ENCODE peak calls at places on chromosomes 7 and 10, in seven cellular contexts. V, T, E, H, C, U and B are unnamed samples.

GRCh38 chr10:52488606-52489485 is 174.8 kb downstream of the DKK1 start:
- DNase-seq in H (no peak), U (no peak), E (no peak), T (no peak), V (no peak), C (peak; percentile 61), B (no peak)

GRCh38 chr10:21831986-21832735 is 171.4 kb downstream of the DNAJC1 start:
- DNase-seq in U (no peak), V (no peak), H (no peak), E (no peak), T (no peak), C (peak; percentile 60), B (no peak)

GRCh38 chr10:83037653-83038052 is 1101.7 kb upstream of the GHITM start:
- DNase-seq in C (no peak), E (no peak), H (no peak), V (no peak), U (no peak), T (no peak), B (no peak)

GRCh38 chr7:149716007-149716931 is 57.1 kb downstream of the ZNF467 start:
- DNase-seq in V (no peak), U (no peak), C (peak; percentile 23), E (no peak), H (no peak), T (no peak), B (no peak)

GRCh38 chr7:158097511-158098124 is 490.0 kb downstream of the PTPRN2 start:
- DNase-seq in V (no peak), T (no peak), H (no peak), C (no peak), U (no peak), E (no peak), B (no peak)

GRCh38 chr10:72875250-72876055 is 18.1 kb upstream of the OIT3 start:
- DNase-seq in T (no peak), C (peak; percentile 43), H (no peak), U (no peak), V (no peak), E (peak; percentile 4), B (no peak)

GRCh38 chr7:127986581-127987461 is 44.4 kb downstream of the LRRC4 start:
- DNase-seq in C (peak; percentile 22), E (no peak), H (no peak), V (no peak), U (no peak), T (no peak), B (no peak)

GRCh38 chr7:130970196-130970595 is 236.2 kb upstream of the KLF14 start:
- DNase-seq in U (no peak), C (no peak), H (no peak), T (no peak), V (no peak), E (no peak), B (no peak)

GRCh38 chr10:125010362-125010761 is 68.4 kb downstream of the ZRANB1 start:
- DNase-seq in E (no peak), H (no peak), C (no peak), T (no peak), V (peak; percentile 2), U (no peak), B (no peak)

GRCh38 chr10:119449760-119450461 is 92.6 kb downstream of the RGS10 start:
- DNase-seq in V (no peak), T (peak; percentile 54), H (no peak), E (no peak), U (no peak), C (peak; percentile 59), B (no peak)

GRCh38 chr10:101771380-101771779 is 4.5 kb downstream of the FGF8 start:
- DNase-seq in H (no peak), E (no peak), T (no peak), V (no peak), C (no peak), U (no peak), B (no peak)

GRCh38 chr7:94382155-94382554 is 12.5 kb upstream of the COL1A2 start:
- DNase-seq in H (no peak), C (peak; percentile 69), V (no peak), U (no peak), E (no peak), T (no peak), B (no peak)

GRCh38 chr10:3959370-3960266 is 174.6 kb upstream of the KLF6 start:
- DNase-seq in H (no peak), C (no peak), E (no peak), V (no peak), U (no peak), T (no peak), B (no peak)

GRCh38 chr10:51006686-51007085 is 67.6 kb upstream of the PRKG1 start:
- DNase-seq in V (no peak), U (no peak), H (no peak), T (no peak), C (no peak), E (no peak), B (no peak)

GRCh38 chr7:18400726-18401125 is 94.8 kb upstream of the HDAC9 start:
- DNase-seq in T (no peak), E (no peak), H (no peak), U (no peak), C (peak; percentile 58), V (no peak), B (no peak)

GRCh38 chr10:109427421-109427820 is 495.9 kb downstream of the XPNPEP1 start:
- DNase-seq in T (no peak), E (no peak), U (no peak), H (no peak), V (no peak), C (peak; percentile 51), B (no peak)

GRCh38 chr10:119268871-119269506 is 61.6 kb downstream of the GRK5 start:
- DNase-seq in H (no peak), V (no peak), U (no peak), T (no peak), C (peak; percentile 45), E (no peak), B (no peak)

GRCh38 chr10:24617771-24618396 is 105.8 kb downstream of the ARHGAP21 start:
- DNase-seq in T (peak; percentile 58), V (no peak), C (peak; percentile 31), H (no peak), U (peak; percentile 58), E (no peak), B (peak; percentile 69)

GRCh38 chr7:115662676-115663075 is 367.9 kb downstream of the TFEC start:
- DNase-seq in V (no peak), E (no peak), T (no peak), H (no peak), C (peak; percentile 3), U (no peak), B (no peak)

GRCh38 chr10:29839826-29840515 is 205.2 kb upstream of the SVIL start:
- DNase-seq in T (peak; percentile 70), H (no peak), C (no peak), E (no peak), V (peak; percentile 68), U (no peak), B (no peak)

GRCh38 chr10:43407148-43407575 is 1.8 kb downstream of the HNRNPF start:
- DNase-seq in U (peak; percentile 37), E (no peak), H (no peak), C (peak; percentile 36), V (peak; percentile 50), T (peak; percentile 78), B (peak; percentile 70)

GRCh38 chr10:122725006-122725405 is 25.4 kb upstream of the C10orf120 start:
- DNase-seq in C (no peak), E (no peak), H (no peak), T (no peak), V (no peak), U (no peak), B (no peak)

GRCh38 chr10:27857616-27858015 is 112.0 kb upstream of the MKX start:
- DNase-seq in C (no peak), T (no peak), V (no peak), U (no peak), E (no peak), H (no peak), B (no peak)

GRCh38 chr7:143008007-143008901 is 18.7 kb downstream of the OR9A2 start:
- DNase-seq in E (peak; percentile 6), V (peak; percentile 79), T (peak; percentile 85), U (peak; percentile 89), C (peak; percentile 41), H (no peak), B (peak; percentile 88)

GRCh38 chr7:107029061-107029763 is 15.3 kb upstream of the PRKAR2B start:
- DNase-seq in C (peak; percentile 9), H (no peak), U (no peak), V (no peak), T (no peak), E (no peak), B (no peak)

GRCh38 chr7:20598479-20599419 is 16.7 kb upstream of the ABCB5 start:
- DNase-seq in C (peak; percentile 71), T (no peak), U (no peak), V (no peak), H (peak; percentile 37), E (peak; percentile 11), B (peak; percentile 9)

GRCh38 chr10:12949248-12949647 is 52.3 kb downstream of the CCDC3 start:
- DNase-seq in T (no peak), U (no peak), C (no peak), V (no peak), H (no peak), E (no peak), B (no peak)
- TF ChIP-seq CTCF in T (no peak), U (peak; percentile 21), C (no peak), V (no peak), H (peak; percentile 19), E (no peak), B (no peak)

DNA sequence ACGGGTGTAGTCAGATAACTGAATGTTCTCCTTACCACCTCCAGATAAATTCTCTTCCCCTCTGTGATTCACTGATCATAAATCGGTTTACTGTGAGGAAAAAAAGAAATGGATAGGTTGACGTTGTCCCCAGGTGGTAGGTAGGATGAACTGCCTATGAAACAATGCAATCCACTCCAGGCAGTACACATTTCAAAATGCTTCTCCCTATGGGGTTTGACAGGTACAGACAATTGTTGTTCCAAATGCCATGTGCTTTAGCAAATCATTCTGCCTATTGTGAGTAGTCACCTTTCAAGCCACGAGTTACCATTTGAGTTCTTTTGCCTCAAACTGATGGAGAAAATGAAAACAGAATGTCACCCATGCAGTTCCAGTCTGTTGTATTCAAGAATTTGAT is 21.8 kb downstream of the VIM start:
- DNase-seq in U (no peak), V (no peak), E (no peak), T (no peak), C (peak; percentile 34), H (no peak), B (no peak)
- TF ChIP-seq CTCF in U (peak; percentile 48), V (peak; percentile 21), E (peak; percentile 62), T (peak; percentile 12), C (peak; percentile 46), H (peak; percentile 45), B (peak; percentile 32)

GRCh38 chr7:151017953-151018420 is 6.3 kb downstream of the ATG9B start:
- DNase-seq in C (peak; percentile 25), U (peak; percentile 97), H (no peak), E (no peak), T (peak; percentile 79), V (peak; percentile 69), B (peak; percentile 97)
- TF ChIP-seq CTCF in C (peak; percentile 79), U (peak; percentile 94), H (peak; percentile 95), E (peak; percentile 90), T (peak; percentile 96), V (peak; percentile 92), B (peak; percentile 88)

DNA sequence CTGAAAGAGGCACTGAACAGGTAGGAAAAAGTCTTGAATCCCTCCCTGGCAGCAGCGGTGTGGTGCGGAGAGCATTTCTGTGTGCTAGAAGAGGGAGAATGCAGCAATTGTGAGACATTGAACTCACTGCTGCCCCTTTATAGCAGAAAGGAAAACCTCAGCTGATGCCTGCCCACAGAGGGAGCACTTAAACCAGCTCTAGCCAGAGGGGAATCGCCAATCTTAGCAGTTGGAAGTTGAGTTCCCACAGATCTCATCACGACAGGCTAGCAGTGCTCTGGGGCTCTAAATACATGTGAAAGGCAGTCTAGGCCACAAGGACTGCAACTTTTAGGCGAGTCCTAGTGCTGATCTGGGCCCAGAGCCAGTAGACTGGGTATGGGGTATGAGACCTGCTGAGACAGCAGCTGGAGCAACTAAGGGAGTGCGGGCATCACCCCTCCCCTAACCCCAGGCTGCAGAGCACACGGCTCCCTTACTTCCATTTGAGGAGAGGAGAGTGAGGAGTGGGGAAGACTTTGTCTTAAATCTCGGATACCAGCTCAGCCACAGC is 25.2 kb upstream of the PRR15 start:
- DNase-seq in V (no peak), H (no peak), U (no peak), C (no peak), E (no peak), T (no peak), B (no peak)
- TF ChIP-seq CTCF in V (no peak), H (no peak), U (no peak), C (no peak), E (no peak), T (no peak), B (no peak)